ENCODE peak calls at places on chromosome 1, in four cellular contexts. One of them, this sample, is unnamed.

GRCh38 chr1:60694980-60695379 is 387.4 kb upstream of the NFIA start:
- DNase-seq in transverse colon: no peak
- DNase-seq in CD14-positive monocyte: no peak
- DNase-seq in fibroblast of lung: no peak
- DNase-seq in this sample: no peak

GRCh38 chr1:46721806-46722205 is 2.9 kb upstream of the EFCAB14 start:
- DNase-seq in transverse colon: no peak
- DNase-seq in CD14-positive monocyte: no peak
- DNase-seq in fibroblast of lung: no peak
- DNase-seq in this sample: no peak

GRCh38 chr1:220962031-220962751 is 82.9 kb downstream of the HLX start:
- DNase-seq in transverse colon: no peak
- DNase-seq in CD14-positive monocyte: peak; percentile 63
- DNase-seq in fibroblast of lung: peak; percentile 98
- DNase-seq in this sample: peak; percentile 91

GRCh38 chr1:177701654-177702353 is 268.1 kb downstream of the SEC16B start:
- DNase-seq in transverse colon: no peak
- DNase-seq in CD14-positive monocyte: no peak
- DNase-seq in fibroblast of lung: no peak
- DNase-seq in this sample: no peak

GRCh38 chr1:220880367-220880680 is 1.1 kb downstream of the HLX start:
- DNase-seq in transverse colon: no peak
- DNase-seq in CD14-positive monocyte: no peak
- DNase-seq in fibroblast of lung: no peak
- DNase-seq in this sample: no peak

GRCh38 chr1:227886993-227887696 is 60.6 kb downstream of the WNT9A start:
- DNase-seq in transverse colon: peak; percentile 62
- DNase-seq in CD14-positive monocyte: no peak
- DNase-seq in fibroblast of lung: peak; percentile 58
- DNase-seq in this sample: peak; percentile 69

GRCh38 chr1:156493154-156493631 is 7.4 kb downstream of the MEF2D start:
- DNase-seq in transverse colon: peak; percentile 37
- DNase-seq in CD14-positive monocyte: no peak
- DNase-seq in fibroblast of lung: no peak
- DNase-seq in this sample: no peak

GRCh38 chr1:3036646-3037280 is 15.5 kb downstream of the ACTRT2 start:
- DNase-seq in transverse colon: no peak
- DNase-seq in CD14-positive monocyte: no peak
- DNase-seq in fibroblast of lung: no peak
- DNase-seq in this sample: no peak

GRCh38 chr1:235866207-235866912 is at the start of gene LYST:
- DNase-seq in transverse colon: peak; percentile 67
- DNase-seq in CD14-positive monocyte: peak; percentile 58
- DNase-seq in fibroblast of lung: peak; percentile 32
- DNase-seq in this sample: peak; percentile 69

GRCh38 chr1:182723195-182723594 is 38.8 kb upstream of the RGS8 start:
- DNase-seq in transverse colon: peak; percentile 17
- DNase-seq in CD14-positive monocyte: no peak
- DNase-seq in fibroblast of lung: no peak
- DNase-seq in this sample: no peak

GRCh38 chr1:36400825-36401601 is 3.3 kb upstream of the LSM10 start:
- DNase-seq in transverse colon: peak; percentile 81
- DNase-seq in CD14-positive monocyte: peak; percentile 94
- DNase-seq in fibroblast of lung: no peak
- DNase-seq in this sample: peak; percentile 85

GRCh38 chr1:151972533-151973270 is 21.0 kb downstream of the S100A10 start:
- DNase-seq in transverse colon: peak; percentile 67
- DNase-seq in CD14-positive monocyte: peak; percentile 80
- DNase-seq in fibroblast of lung: peak; percentile 95
- DNase-seq in this sample: peak; percentile 96

GRCh38 chr1:2156866-2157265 is 37.7 kb downstream of the FAAP20 start:
- DNase-seq in transverse colon: no peak
- DNase-seq in CD14-positive monocyte: no peak
- DNase-seq in fibroblast of lung: no peak
- DNase-seq in this sample: no peak

GRCh38 chr1:110102081-110102480 is 10.2 kb upstream of the UBL4B start:
- DNase-seq in transverse colon: no peak
- DNase-seq in CD14-positive monocyte: no peak
- DNase-seq in fibroblast of lung: no peak
- DNase-seq in this sample: no peak

GRCh38 chr1:201754353-201754752 is 74.6 kb upstream of the IPO9 start:
- DNase-seq in transverse colon: no peak
- DNase-seq in CD14-positive monocyte: no peak
- DNase-seq in fibroblast of lung: peak; percentile 85
- DNase-seq in this sample: no peak

GRCh38 chr1:240973875-240974274 is 361.9 kb upstream of the GREM2 start:
- DNase-seq in transverse colon: no peak
- DNase-seq in CD14-positive monocyte: no peak
- DNase-seq in fibroblast of lung: no peak
- DNase-seq in this sample: no peak

GRCh38 chr1:74504125-74505065 is 8.0 kb downstream of the LRRC53 start:
- DNase-seq in transverse colon: peak; percentile 27
- DNase-seq in CD14-positive monocyte: no peak
- DNase-seq in fibroblast of lung: peak; percentile 44
- DNase-seq in this sample: peak; percentile 37

GRCh38 chr1:87560961-87561360 is 232.3 kb downstream of the LMO4 start:
- DNase-seq in transverse colon: no peak
- DNase-seq in CD14-positive monocyte: no peak
- DNase-seq in fibroblast of lung: peak; percentile 84
- DNase-seq in this sample: no peak

GRCh38 chr1:196078691-196079090 is 529.5 kb downstream of the KCNT2 start:
- DNase-seq in transverse colon: no peak
- DNase-seq in CD14-positive monocyte: no peak
- DNase-seq in fibroblast of lung: peak; percentile 14
- DNase-seq in this sample: no peak

GRCh38 chr1:205335692-205336091 is 14.1 kb upstream of the NUAK2 start:
- DNase-seq in transverse colon: peak; percentile 90
- DNase-seq in CD14-positive monocyte: peak; percentile 81
- DNase-seq in fibroblast of lung: peak; percentile 62
- DNase-seq in this sample: peak; percentile 71

GRCh38 chr1:25204797-25205441 is 27.4 kb downstream of the SYF2 start:
- DNase-seq in transverse colon: no peak
- DNase-seq in CD14-positive monocyte: no peak
- DNase-seq in fibroblast of lung: peak; percentile 63
- DNase-seq in this sample: peak; percentile 50

GRCh38 chr1:206496131-206496793 is 11.1 kb upstream of the RASSF5 start:
- DNase-seq in transverse colon: no peak
- DNase-seq in CD14-positive monocyte: no peak
- DNase-seq in fibroblast of lung: no peak
- DNase-seq in this sample: no peak

GRCh38 chr1:248681651-248682050 is 20.9 kb downstream of the OR14I1 start:
- DNase-seq in transverse colon: no peak
- DNase-seq in CD14-positive monocyte: no peak
- DNase-seq in fibroblast of lung: no peak
- DNase-seq in this sample: no peak

GRCh38 chr1:27601771-27602509 is 2.0 kb downstream of the AHDC1 start:
- DNase-seq in transverse colon: peak; percentile 53
- DNase-seq in CD14-positive monocyte: no peak
- DNase-seq in fibroblast of lung: peak; percentile 45
- DNase-seq in this sample: no peak

GRCh38 chr1:198072177-198072576 is 84.6 kb upstream of the NEK7 start:
- DNase-seq in transverse colon: no peak
- DNase-seq in CD14-positive monocyte: no peak
- DNase-seq in fibroblast of lung: peak; percentile 9
- DNase-seq in this sample: peak; percentile 9
- TF ChIP-seq CTCF in transverse colon: no peak
- TF ChIP-seq CTCF in CD14-positive monocyte: no peak
- TF ChIP-seq CTCF in fibroblast of lung: no peak
- TF ChIP-seq CTCF in this sample: peak; percentile 41

GRCh38 chr1:32728413-32729077 is 26.0 kb upstream of the SYNC start:
- DNase-seq in transverse colon: no peak
- DNase-seq in CD14-positive monocyte: no peak
- DNase-seq in fibroblast of lung: no peak
- DNase-seq in this sample: no peak
- TF ChIP-seq CTCF in transverse colon: no peak
- TF ChIP-seq CTCF in CD14-positive monocyte: no peak
- TF ChIP-seq CTCF in fibroblast of lung: no peak
- TF ChIP-seq CTCF in this sample: no peak

DNA sequence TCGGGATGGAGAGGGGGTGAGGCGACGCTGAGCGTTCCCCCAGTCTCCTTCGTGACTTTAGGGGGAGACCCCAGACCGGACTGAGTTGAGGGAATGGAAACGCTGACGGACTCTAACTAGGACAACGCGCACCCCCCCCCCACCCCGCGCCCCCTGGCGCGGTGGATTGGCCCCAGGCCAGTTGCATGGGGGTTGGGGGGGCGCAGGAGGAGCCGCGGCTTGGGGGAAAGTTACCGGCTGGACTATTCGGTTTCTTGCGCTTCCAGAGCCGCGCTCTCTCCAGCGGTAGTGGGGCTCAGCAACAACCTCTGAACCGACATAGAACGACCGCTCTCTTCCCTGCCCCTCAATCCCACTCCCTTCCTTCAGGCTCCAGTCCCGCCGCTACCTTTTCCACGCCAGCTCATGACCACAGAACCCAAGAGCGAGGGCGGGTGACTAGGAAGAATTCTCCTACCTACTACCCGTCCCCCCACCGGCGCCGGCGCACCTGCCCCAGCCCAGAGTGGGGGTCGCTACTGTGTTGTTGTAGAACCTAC is 694 bp downstream of the ZBTB7B start:
- DNase-seq in transverse colon: peak; percentile 43
- DNase-seq in CD14-positive monocyte: no peak
- DNase-seq in fibroblast of lung: peak; percentile 42
- DNase-seq in this sample: peak; percentile 30
- TF ChIP-seq CTCF in transverse colon: no peak
- TF ChIP-seq CTCF in CD14-positive monocyte: no peak
- TF ChIP-seq CTCF in fibroblast of lung: no peak
- TF ChIP-seq CTCF in this sample: no peak

GRCh38 chr1:203084588-203085527 is 954 bp downstream of the MYOG start:
- DNase-seq in transverse colon: no peak
- DNase-seq in CD14-positive monocyte: no peak
- DNase-seq in fibroblast of lung: no peak
- DNase-seq in this sample: no peak
- TF ChIP-seq CTCF in transverse colon: no peak
- TF ChIP-seq CTCF in CD14-positive monocyte: peak; percentile 51
- TF ChIP-seq CTCF in fibroblast of lung: peak; percentile 41
- TF ChIP-seq CTCF in this sample: peak; percentile 44

GRCh38 chr1:38360807-38361206 is 314.2 kb upstream of the POU3F1 start:
- DNase-seq in transverse colon: no peak
- DNase-seq in CD14-positive monocyte: no peak
- DNase-seq in fibroblast of lung: no peak
- DNase-seq in this sample: no peak
- TF ChIP-seq CTCF in transverse colon: no peak
- TF ChIP-seq CTCF in CD14-positive monocyte: no peak
- TF ChIP-seq CTCF in fibroblast of lung: no peak
- TF ChIP-seq CTCF in this sample: no peak

DNA sequence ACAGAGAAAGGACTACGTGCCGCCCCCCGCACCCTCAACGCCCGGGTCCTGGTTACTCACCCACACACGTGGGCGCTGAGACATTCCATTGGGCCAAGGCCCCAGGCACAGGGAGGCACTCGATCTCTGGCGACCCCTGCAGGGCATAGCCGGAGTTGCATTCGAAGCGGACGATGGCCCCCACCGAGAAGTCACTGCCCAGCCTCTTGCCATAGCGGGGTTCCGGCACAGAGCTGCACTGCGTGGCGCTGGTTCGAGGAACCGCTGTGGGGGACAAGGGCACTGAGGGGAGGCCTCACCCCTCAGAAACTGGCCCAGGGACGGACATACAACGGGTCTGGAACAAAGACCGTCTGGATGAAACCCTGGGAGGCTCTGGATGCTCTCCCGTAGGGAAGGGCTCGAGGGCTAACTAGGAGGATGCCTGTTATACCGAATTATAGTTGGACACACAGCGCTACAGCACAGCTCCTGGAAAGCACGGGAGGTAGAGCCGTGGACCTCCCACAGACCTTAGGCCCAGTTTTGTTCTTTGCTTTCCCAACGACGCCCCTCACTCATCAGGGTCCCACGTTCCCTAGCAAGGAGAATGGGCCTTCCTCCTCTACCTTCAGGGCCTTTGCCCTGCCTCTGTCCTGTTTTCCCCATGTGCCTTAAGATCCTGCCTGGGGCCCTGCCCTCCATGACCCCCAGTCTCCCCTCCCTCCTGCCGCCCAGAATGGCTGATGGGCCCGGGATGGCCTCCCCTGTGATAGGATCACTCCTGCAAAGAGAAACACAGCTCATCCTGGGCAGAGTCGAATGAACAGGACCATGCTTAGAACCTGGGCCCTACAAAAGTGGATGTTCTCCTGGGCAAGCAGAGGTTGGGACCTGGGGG is 152.8 kb downstream of the ZSCAN20 start:
- DNase-seq in transverse colon: no peak
- DNase-seq in CD14-positive monocyte: no peak
- DNase-seq in fibroblast of lung: no peak
- DNase-seq in this sample: no peak
- TF ChIP-seq CTCF in transverse colon: no peak
- TF ChIP-seq CTCF in CD14-positive monocyte: peak; percentile 48
- TF ChIP-seq CTCF in fibroblast of lung: peak; percentile 24
- TF ChIP-seq CTCF in this sample: peak; percentile 39

GRCh38 chr1:107787299-107787698 is 177.7 kb downstream of the VAV3 start:
- DNase-seq in transverse colon: no peak
- DNase-seq in CD14-positive monocyte: no peak
- DNase-seq in fibroblast of lung: no peak
- DNase-seq in this sample: no peak
- TF ChIP-seq CTCF in transverse colon: no peak
- TF ChIP-seq CTCF in CD14-positive monocyte: no peak
- TF ChIP-seq CTCF in fibroblast of lung: peak; percentile 10
- TF ChIP-seq CTCF in this sample: no peak

GRCh38 chr1:61842863-61843514 is 100.7 kb downstream of the PATJ start:
- DNase-seq in transverse colon: no peak
- DNase-seq in CD14-positive monocyte: no peak
- DNase-seq in fibroblast of lung: no peak
- DNase-seq in this sample: no peak
- TF ChIP-seq CTCF in transverse colon: no peak
- TF ChIP-seq CTCF in CD14-positive monocyte: no peak
- TF ChIP-seq CTCF in fibroblast of lung: peak; percentile 26
- TF ChIP-seq CTCF in this sample: peak; percentile 34

DNA sequence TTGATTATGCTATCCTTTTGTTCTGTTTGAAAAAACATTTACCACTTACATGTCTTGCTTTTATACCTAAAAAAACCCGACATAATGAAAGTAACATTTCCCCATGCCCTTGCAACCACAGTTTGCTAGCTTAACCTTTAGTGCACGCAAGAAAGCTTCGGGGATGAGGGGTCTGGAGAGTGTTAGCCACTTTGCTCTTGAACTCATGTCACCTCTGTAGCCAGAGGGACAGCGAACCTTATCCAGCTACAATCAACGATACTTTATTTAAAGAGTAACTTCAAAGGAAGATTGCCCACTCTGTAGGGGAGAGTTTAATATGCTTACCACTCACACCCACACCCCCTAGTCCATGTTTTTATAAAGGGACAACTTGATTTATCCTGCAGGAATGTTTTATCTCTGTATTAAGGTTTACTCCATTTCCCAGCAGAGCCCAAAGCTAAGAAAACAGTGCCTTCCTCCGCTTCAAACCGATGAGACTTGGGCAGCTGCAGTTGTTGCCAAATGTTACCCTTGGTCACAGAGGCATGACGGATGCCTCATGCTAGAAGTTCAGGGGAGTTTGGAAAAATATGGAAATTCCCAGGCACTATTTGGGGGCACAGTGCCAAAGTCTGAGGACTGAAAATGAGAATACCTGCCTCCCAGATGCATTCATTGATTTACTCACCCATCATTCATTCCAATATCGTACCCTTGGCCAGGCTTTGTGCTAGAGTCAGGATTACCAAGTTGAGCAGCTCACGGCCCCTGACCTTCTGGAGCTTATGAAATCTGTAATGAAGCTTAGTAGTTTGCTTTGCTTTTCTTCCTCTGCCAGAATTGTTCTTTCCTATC is 61.4 kb upstream of the VCAM1 start:
- DNase-seq in transverse colon: no peak
- DNase-seq in CD14-positive monocyte: no peak
- DNase-seq in fibroblast of lung: peak; percentile 72
- DNase-seq in this sample: peak; percentile 67
- TF ChIP-seq CTCF in transverse colon: no peak
- TF ChIP-seq CTCF in CD14-positive monocyte: no peak
- TF ChIP-seq CTCF in fibroblast of lung: no peak
- TF ChIP-seq CTCF in this sample: no peak